ENCODE peak calls at places on chromosomes 11 and 22, in six cellular contexts. One of them, this sample, is unnamed.

GRCh38 chr11:29224739-29225384 is 792.0 kb downstream of the KCNA4 start:
- DNase-seq in A673: peak
- DNase-seq in astrocyte of the cerebellum: no peak
- DNase-seq in right atrium auricular region: no peak
- DNase-seq in lower leg skin: no peak
- DNase-seq in lung: no peak
- DNase-seq in this sample: no peak

GRCh38 chr11:131356201-131356600 is 14.2 kb upstream of the NTM start:
- DNase-seq in lower leg skin: no peak
- DNase-seq in lung: no peak
- DNase-seq in astrocyte of the cerebellum: peak
- DNase-seq in A673: no peak
- DNase-seq in right atrium auricular region: no peak
- DNase-seq in this sample: no peak

GRCh38 chr11:86523738-86524602 is 148.4 kb downstream of the ME3 start:
- DNase-seq in lung: no peak
- DNase-seq in astrocyte of the cerebellum: peak
- DNase-seq in A673: peak
- DNase-seq in right atrium auricular region: no peak
- DNase-seq in lower leg skin: peak
- DNase-seq in this sample: no peak

GRCh38 chr11:1487851-1488574 is 1.4 kb upstream of the MOB2 start:
- DNase-seq in lung: no peak
- DNase-seq in lower leg skin: no peak
- DNase-seq in right atrium auricular region: no peak
- DNase-seq in astrocyte of the cerebellum: no peak
- DNase-seq in A673: no peak
- DNase-seq in this sample: peak

GRCh38 chr11:68714047-68714856 is 29.9 kb downstream of the GAL start:
- DNase-seq in astrocyte of the cerebellum: no peak
- DNase-seq in lung: no peak
- DNase-seq in A673: no peak
- DNase-seq in right atrium auricular region: no peak
- DNase-seq in lower leg skin: no peak
- DNase-seq in this sample: no peak

GRCh38 chr11:134026655-134027343 is 42.1 kb upstream of the JAM3 start:
- DNase-seq in right atrium auricular region: no peak
- DNase-seq in astrocyte of the cerebellum: no peak
- DNase-seq in A673: no peak
- DNase-seq in lower leg skin: no peak
- DNase-seq in lung: no peak
- DNase-seq in this sample: no peak

GRCh38 chr11:8025816-8026215 is 38.7 kb downstream of the EIF3F start:
- DNase-seq in A673: no peak
- DNase-seq in lung: no peak
- DNase-seq in astrocyte of the cerebellum: peak
- DNase-seq in right atrium auricular region: no peak
- DNase-seq in lower leg skin: no peak
- DNase-seq in this sample: no peak

GRCh38 chr11:1205121-1205986 is 17.5 kb upstream of the MUC5B start:
- DNase-seq in astrocyte of the cerebellum: no peak
- DNase-seq in lower leg skin: no peak
- DNase-seq in right atrium auricular region: no peak
- DNase-seq in lung: no peak
- DNase-seq in A673: no peak
- DNase-seq in this sample: peak

GRCh38 chr22:46219650-46220049 is 30.4 kb downstream of the CDPF1 start:
- DNase-seq in lung: no peak
- DNase-seq in lower leg skin: no peak
- DNase-seq in A673: no peak
- DNase-seq in astrocyte of the cerebellum: no peak
- DNase-seq in right atrium auricular region: no peak
- DNase-seq in this sample: no peak

DNA sequence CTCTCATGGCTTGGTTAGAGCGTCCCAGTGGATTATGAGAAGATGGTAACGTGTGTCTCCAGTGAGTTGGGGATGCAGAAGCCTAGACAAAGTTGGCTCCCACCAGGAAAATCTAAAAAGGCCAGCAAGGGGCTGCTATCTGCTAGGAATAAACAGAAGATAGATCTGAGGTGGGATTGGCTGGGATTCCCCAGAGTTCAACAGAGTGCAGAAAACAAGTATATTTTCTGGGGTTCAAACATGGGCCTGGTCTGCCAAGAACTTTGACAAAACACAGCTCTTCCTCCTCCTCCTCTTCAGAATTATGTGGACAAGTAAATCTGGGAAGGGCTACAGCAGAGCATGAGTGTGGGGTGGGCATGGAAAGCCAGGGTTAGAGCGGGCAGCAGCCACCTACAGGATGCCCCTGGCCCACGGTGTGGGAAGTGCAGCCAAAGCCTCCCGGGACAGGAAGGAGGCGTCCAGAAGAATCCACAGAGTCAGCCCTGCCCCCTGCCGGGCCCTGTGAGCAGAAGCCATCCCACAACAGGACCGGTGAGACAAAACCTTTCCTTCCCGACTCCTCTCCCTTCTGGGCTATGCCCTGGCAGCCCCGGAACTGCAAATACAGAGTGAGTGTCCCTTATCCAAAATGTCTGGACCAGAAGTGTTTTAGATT is 67.1 kb downstream of the CD82 start:
- DNase-seq in right atrium auricular region: peak
- DNase-seq in lower leg skin: peak
- DNase-seq in lung: peak
- DNase-seq in A673: peak
- DNase-seq in astrocyte of the cerebellum: no peak
- DNase-seq in this sample: peak
- TF ChIP-seq CTCF in right atrium auricular region: peak
- TF ChIP-seq CTCF in lower leg skin: no peak
- TF ChIP-seq CTCF in lung: no peak
- TF ChIP-seq CTCF in A673: peak
- TF ChIP-seq CTCF in astrocyte of the cerebellum: peak
- TF ChIP-seq CTCF in this sample: peak

GRCh38 chr22:37607912-37608476 is 640 bp upstream of the GGA1 start:
- DNase-seq in lung: no peak
- DNase-seq in right atrium auricular region: no peak
- DNase-seq in A673: no peak
- DNase-seq in lower leg skin: no peak
- DNase-seq in astrocyte of the cerebellum: no peak
- DNase-seq in this sample: no peak
- H3K4me3 ChIP-seq in lung: peak
- H3K4me3 ChIP-seq in right atrium auricular region: peak
- H3K4me3 ChIP-seq in A673: peak
- H3K4me3 ChIP-seq in lower leg skin: peak
- H3K4me3 ChIP-seq in astrocyte of the cerebellum: peak
- H3K4me3 ChIP-seq in this sample: peak

GRCh38 chr11:32231909-32232493 is 141.1 kb downstream of the RCN1 start:
- DNase-seq in A673: peak
- DNase-seq in lung: no peak
- DNase-seq in lower leg skin: no peak
- DNase-seq in right atrium auricular region: no peak
- DNase-seq in astrocyte of the cerebellum: no peak
- DNase-seq in this sample: peak
- TF ChIP-seq CTCF in A673: peak
- TF ChIP-seq CTCF in lung: no peak
- TF ChIP-seq CTCF in lower leg skin: no peak
- TF ChIP-seq CTCF in right atrium auricular region: no peak
- TF ChIP-seq CTCF in astrocyte of the cerebellum: peak
- TF ChIP-seq CTCF in this sample: peak

GRCh38 chr11:26283852-26284421 is 48.0 kb upstream of the ANO3 start:
- DNase-seq in lower leg skin: no peak
- DNase-seq in right atrium auricular region: no peak
- DNase-seq in A673: no peak
- DNase-seq in lung: no peak
- DNase-seq in astrocyte of the cerebellum: no peak
- DNase-seq in this sample: no peak
- H3K4me3 ChIP-seq in lower leg skin: no peak
- H3K4me3 ChIP-seq in right atrium auricular region: no peak
- H3K4me3 ChIP-seq in A673: peak
- H3K4me3 ChIP-seq in lung: no peak
- H3K4me3 ChIP-seq in astrocyte of the cerebellum: no peak
- H3K4me3 ChIP-seq in this sample: no peak

GRCh38 chr11:14413307-14414072 is 54.5 kb upstream of the RRAS2 start:
- DNase-seq in lung: no peak
- DNase-seq in right atrium auricular region: peak
- DNase-seq in A673: peak
- DNase-seq in lower leg skin: no peak
- DNase-seq in astrocyte of the cerebellum: peak
- DNase-seq in this sample: peak
- TF ChIP-seq CTCF in lung: no peak
- TF ChIP-seq CTCF in right atrium auricular region: no peak
- TF ChIP-seq CTCF in A673: peak
- TF ChIP-seq CTCF in lower leg skin: no peak
- TF ChIP-seq CTCF in astrocyte of the cerebellum: peak
- TF ChIP-seq CTCF in this sample: peak

This sample was measured in NB4.